ENCODE peak calls at places on chromosomes 16 and 17, in four cellular contexts. E is GM03348, R is glutamatergic neuron, Z is HS-5. X is an unnamed sample.

GRCh38 chr16:9901-10665 is 43.3 kb downstream of the POLR3K start:
- DNase-seq in R (no peak), E (no peak), Z (no peak), X (no peak)

GRCh38 chr17:1557355-1558095 is 5.1 kb downstream of the PITPNA start:
- DNase-seq in Z (no peak), E (no peak), R (no peak), X (no peak)

GRCh38 chr16:12614662-12615278 is 188.9 kb downstream of the CPPED1 start:
- DNase-seq in R (no peak), E (no peak), Z (no peak), X (no peak)

GRCh38 chr16:81815429-81815766 is 36.3 kb downstream of the PLCG2 start:
- DNase-seq in Z (no peak), E (no peak), R (no peak), X (no peak)

GRCh38 chr17:10737168-10737622 is 7.4 kb upstream of the TMEM220 start:
- DNase-seq in R (peak; percentile 69), Z (no peak), E (peak; percentile 85), X (peak; percentile 47)

GRCh38 chr17:31309525-31309924 is 4.3 kb downstream of the EVI2B start:
- DNase-seq in E (no peak), Z (no peak), R (no peak), X (no peak)

GRCh38 chr17:78986048-78986648 is 6.4 kb upstream of the LGALS3BP start:
- DNase-seq in Z (no peak), E (peak; percentile 40), R (no peak), X (peak; percentile 59)

GRCh38 chr16:72824761-72825160 is 223.2 kb downstream of the ZFHX3 start:
- DNase-seq in Z (no peak), E (no peak), R (no peak), X (no peak)

GRCh38 chr17:18217412-18218015 is 7.9 kb upstream of the LLGL1 start:
- DNase-seq in E (peak; percentile 88), R (peak; percentile 92), Z (no peak), X (peak; percentile 85)

GRCh38 chr17:65463242-65463641 is 98.2 kb downstream of the AXIN2 start:
- DNase-seq in E (no peak), Z (no peak), R (no peak), X (peak; percentile 86)